ENCODE peak calls at places on chromosome 7, in five cellular contexts. O is tibial artery; W is lower lobe of right lung; Y is GM23338; K is CD4-positive, CD25-positive, alpha-beta regulatory T cell. B is an unnamed sample.

GRCh38 chr7:32163141-32163806 is 93.1 kb upstream of the PDE1C start:
- DNase-seq in K (no peak), Y (no peak), W (no peak), O (peak; percentile 56), B (no peak)

GRCh38 chr7:136555933-136556332 is 312.5 kb upstream of the CHRM2 start:
- DNase-seq in O (no peak), W (no peak), K (no peak), Y (no peak), B (no peak)

GRCh38 chr7:90797596-90797995 is 201.5 kb downstream of the CDK14 start:
- DNase-seq in Y (no peak), O (no peak), K (no peak), W (no peak), B (no peak)

GRCh38 chr7:70347463-70347855 is 749.2 kb downstream of the AUTS2 start:
- DNase-seq in O (no peak), W (no peak), Y (no peak), K (no peak), B (no peak)

GRCh38 chr7:40248681-40249080 is 113.9 kb downstream of the SUGCT start:
- DNase-seq in K (no peak), O (no peak), W (no peak), Y (no peak), B (no peak)

GRCh38 chr7:89772276-89772675 is 382.0 kb upstream of the STEAP1 start:
- DNase-seq in W (no peak), K (no peak), O (no peak), Y (no peak), B (no peak)

GRCh38 chr7:37357277-37357996 is 91.2 kb downstream of the ELMO1 start:
- DNase-seq in O (no peak), Y (no peak), W (no peak), K (no peak), B (no peak)

GRCh38 chr7:81285142-81285871 is 366.5 kb upstream of the SEMA3C start:
- DNase-seq in Y (no peak), K (no peak), O (no peak), W (no peak), B (no peak)

GRCh38 chr7:128387663-128388485 is 21.9 kb downstream of the IMPDH1 start:
- DNase-seq in Y (peak; percentile 97), K (peak; percentile 48), O (peak; percentile 63), W (peak; percentile 78), B (peak; percentile 69)

GRCh38 chr7:5690931-5691461 is 90.5 kb downstream of the RNF216 start:
- DNase-seq in K (no peak), W (no peak), O (peak; percentile 41), Y (no peak), B (no peak)
- H3K4me3 ChIP-seq in K (no peak overlapping the region), W (no peak overlapping the region), O (no peak overlapping the region), Y (no peak overlapping the region), B (no peak overlapping the region)

GRCh38 chr7:1086588-1087461 is 1.1 kb upstream of the GPER1 start:
- DNase-seq in Y (peak; percentile 90), K (peak; percentile 65), O (peak; percentile 74), W (peak; percentile 80), B (peak; percentile 61)

GRCh38 chr7:1085910-1086421 is 1.9 kb upstream of the GPER1 start:
- DNase-seq in Y (no peak), K (no peak), O (no peak), W (no peak), B (no peak)

GRCh38 chr7:1087462-1087809 is 477 bp upstream of the GPER1 start:
- DNase-seq in W (no peak), Y (no peak), O (no peak), K (no peak), B (no peak)

GRCh38 chr7:1090236-1090635 is 2.3 kb downstream of the GPER1 start:
- DNase-seq in Y (no peak), O (no peak), W (no peak), K (no peak), B (no peak)

DNA sequence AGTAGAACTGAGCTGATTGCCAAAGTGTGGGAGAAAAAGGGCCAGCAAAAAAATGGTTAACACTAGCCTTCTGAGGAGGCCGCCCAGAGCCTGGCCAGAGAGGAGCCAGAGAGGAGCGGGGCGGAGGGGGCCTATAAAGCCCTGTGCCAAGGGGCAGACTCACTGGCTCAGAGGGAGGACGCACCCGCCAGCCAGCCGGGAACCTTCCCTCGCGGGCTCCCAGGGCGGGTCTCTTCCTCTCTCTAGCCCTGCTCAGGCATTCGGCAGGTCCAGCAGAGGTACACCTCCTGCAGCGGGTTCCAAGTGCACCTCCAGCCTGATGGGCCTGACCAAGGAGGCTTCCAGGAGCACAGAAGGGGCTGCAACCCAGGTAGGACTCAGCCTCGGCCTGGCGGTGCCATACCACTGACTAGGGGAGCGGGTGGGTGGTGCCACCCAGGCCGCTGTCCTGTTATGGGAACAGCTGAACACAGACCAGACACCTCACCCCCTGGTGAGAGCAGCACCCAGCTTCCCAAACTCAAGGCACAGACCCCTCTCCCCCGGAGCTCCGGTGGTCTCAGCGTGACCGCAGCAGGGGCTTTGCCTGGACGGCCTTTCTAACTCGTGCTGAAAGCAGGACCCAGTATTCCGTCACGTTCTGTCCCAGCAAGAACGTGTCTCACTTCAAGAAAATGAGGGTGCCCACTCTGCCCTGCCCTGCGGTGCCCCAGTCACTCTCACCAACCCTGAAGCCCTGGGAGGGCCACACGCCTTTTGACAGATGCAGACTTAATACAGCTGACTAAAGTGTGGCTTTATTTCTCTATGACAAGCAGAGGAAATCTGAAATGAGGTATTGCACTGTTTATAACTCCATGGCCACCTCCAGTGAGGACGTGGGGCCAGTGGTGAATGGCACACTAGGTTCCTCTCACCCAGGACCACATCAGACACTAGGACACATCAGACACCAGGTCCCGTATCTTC is at the start of gene GPER1:
- DNase-seq in W (peak; percentile 71), O (peak; percentile 44), Y (peak; percentile 37), K (no peak), B (no peak)
- H3K27ac ChIP-seq in W (peak within 1 kb of the TSS; percentile 64), O (peak within 1 kb of the TSS; percentile 81), Y (no peak within 1 kb of the TSS), K (no peak within 1 kb of the TSS), B (no peak within 1 kb of the TSS)

GRCh38 chr7:137985897-137986251 is 16.0 kb downstream of the CREB3L2 start:
- DNase-seq in Y (no peak), K (no peak), O (no peak), W (no peak), B (no peak)

GRCh38 chr7:137986252-137987010 is 15.5 kb downstream of the CREB3L2 start:
- DNase-seq in W (no peak), O (peak; percentile 72), K (no peak), Y (no peak), B (no peak)

GRCh38 chr7:137984181-137985041 is 17.5 kb downstream of the CREB3L2 start:
- DNase-seq in Y (no peak), O (no peak), W (no peak), K (no peak), B (no peak)

GRCh38 chr7:137987011-137987334 is 14.9 kb downstream of the CREB3L2 start:
- DNase-seq in Y (no peak), W (no peak), O (no peak), K (no peak), B (no peak)

DNA sequence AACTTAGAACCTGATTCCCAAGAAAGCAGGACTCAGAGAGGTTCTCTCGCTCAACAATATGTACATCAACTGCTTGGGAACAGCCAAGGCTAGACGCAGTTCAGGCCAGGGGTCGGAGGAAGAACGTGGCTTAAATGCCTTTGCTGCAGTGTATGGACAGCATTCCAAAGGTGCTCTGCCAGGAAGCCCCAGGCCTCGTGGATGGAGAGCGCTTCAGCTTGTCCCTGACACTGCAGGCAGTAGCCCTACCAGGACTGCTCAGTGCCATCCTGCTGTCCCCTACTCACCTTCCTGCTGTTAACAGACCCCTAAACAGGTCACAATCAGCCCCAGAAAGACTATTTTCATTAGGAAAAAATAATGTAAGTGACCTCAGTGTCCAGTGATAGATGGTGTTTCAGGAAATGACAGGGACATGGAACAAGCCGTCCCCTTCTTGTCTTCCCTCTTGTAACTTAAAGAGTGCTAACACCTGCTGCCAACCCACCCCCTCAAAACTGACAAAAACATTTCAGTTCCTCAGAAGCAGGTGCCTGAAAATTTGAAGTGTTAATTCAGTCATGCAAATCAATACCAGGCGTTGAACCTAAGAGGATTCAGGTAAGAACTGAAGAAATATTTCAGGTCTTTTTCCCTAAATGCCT is 16.5 kb downstream of the CREB3L2 start:
- DNase-seq in Y (peak; percentile 30), O (no peak), W (no peak), K (no peak), B (no peak)
- H3K4me1 ChIP-seq in Y (peaks cover 27% of the 10 kb centered on the region), O (peaks cover 7% of the 10 kb centered on the region), W (peaks cover 86% of the 10 kb centered on the region), K (peaks cover 10% of the 10 kb centered on the region), B (peaks cover 7% of the 10 kb centered on the region)

DNA sequence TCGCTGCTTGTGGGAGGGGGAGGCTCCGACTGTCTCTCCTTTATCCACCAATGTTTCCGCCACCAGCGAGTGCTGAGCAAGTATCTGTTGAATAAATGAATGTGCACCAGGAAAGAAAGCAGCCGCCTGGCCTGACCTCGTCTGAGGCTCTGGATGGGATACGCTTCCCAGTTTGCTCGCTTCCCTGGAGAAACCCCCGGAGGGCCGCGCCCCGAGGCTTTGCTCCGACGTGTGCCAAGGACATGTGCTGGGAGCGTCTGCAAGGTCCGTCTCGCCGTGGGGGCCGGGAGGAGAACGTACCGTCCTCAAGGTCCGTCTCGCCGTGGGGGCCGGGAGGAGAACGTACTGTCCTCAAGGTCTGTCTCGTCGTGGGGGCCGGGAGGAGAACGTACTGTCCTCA is 536.4 kb downstream of the DNAJB6 start:
- DNase-seq in O (no peak), Y (no peak), K (no peak), W (no peak), B (no peak)
- H3K4me3 ChIP-seq in O (no peak overlapping the region), Y (no peak overlapping the region), K (no peak overlapping the region), W (no peak overlapping the region), B (no peak overlapping the region)

GRCh38 chr7:111025013-111025412 is 65.9 kb upstream of the LRRN3 start:
- DNase-seq in Y (no peak), O (no peak), K (peak; percentile 43), W (no peak), B (no peak)

GRCh38 chr7:111029141-111029572 is 61.8 kb upstream of the LRRN3 start:
- DNase-seq in O (no peak), W (no peak), K (no peak), Y (no peak), B (no peak)

GRCh38 chr7:111026301-111026700 is 64.6 kb upstream of the LRRN3 start:
- DNase-seq in O (no peak), W (no peak), Y (peak; percentile 43), K (no peak), B (no peak)

GRCh38 chr7:111027396-111027795 is 63.5 kb upstream of the LRRN3 start:
- DNase-seq in W (no peak), Y (no peak), O (no peak), K (no peak), B (no peak)

DNA sequence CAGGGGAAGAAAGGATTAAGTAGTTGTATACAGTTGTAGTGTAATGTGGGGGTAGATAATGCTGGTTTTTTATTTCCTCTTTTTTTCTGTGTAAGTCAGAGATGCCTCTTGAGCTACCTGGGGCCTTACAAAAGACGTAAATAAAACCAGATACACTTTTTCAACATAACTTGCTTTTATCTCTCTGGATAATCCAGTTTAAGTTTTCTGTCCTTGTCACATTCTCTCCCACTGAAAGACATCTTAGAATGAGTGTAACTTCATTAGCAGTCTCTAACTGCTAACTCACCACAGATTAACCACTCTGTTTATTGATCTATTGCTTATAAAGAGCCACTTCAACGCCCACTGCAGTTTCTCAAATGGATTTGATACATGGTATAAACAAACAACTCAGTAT is 64.1 kb upstream of the LRRN3 start:
- DNase-seq in W (no peak), Y (no peak), K (no peak), O (no peak), B (no peak)
- H3K27ac ChIP-seq in W (no peak overlapping the region), Y (peak overlapping the region; percentile 32), K (no peak overlapping the region), O (no peak overlapping the region), B (no peak overlapping the region)

B was measured in CD8-positive, alpha-beta memory T cell.